ENCODE peak calls at places on chromosomes 6 and 20, in seven cellular contexts. N is tibial nerve, C is uterus, Y is left ventricle myocardium inferior, I is HCT116, K is A549, Q is OCI-LY7. T is an unnamed sample.

GRCh38 chr20:25178563-25179438 is 16.7 kb upstream of the ENTPD6 start:
- DNase-seq in K (peak; percentile 89), I (peak; percentile 61), C (peak; percentile 37), Y (no peak), Q (peak; percentile 37), N (peak; percentile 48), T (peak; percentile 74)

GRCh38 chr6:150514806-150515362 is 84.8 kb upstream of the PLEKHG1 start:
- DNase-seq in I (no peak), N (no peak), Y (no peak), Q (no peak), C (no peak), K (no peak), T (no peak)

GRCh38 chr6:12361042-12361765 is 71.0 kb downstream of the EDN1 start:
- DNase-seq in Y (no peak), K (no peak), Q (no peak), N (no peak), C (no peak), I (no peak), T (no peak)

GRCh38 chr6:35935469-35935868 is 14.6 kb upstream of the SRPK1 start:
- DNase-seq in N (no peak), Y (no peak), I (no peak), C (no peak), Q (no peak), K (no peak), T (no peak)

GRCh38 chr20:36248836-36249235 is 12.6 kb downstream of the AAR2 start:
- DNase-seq in C (no peak), Q (no peak), K (no peak), N (no peak), Y (no peak), I (no peak), T (no peak)

GRCh38 chr6:71419954-71420692 is 131.5 kb downstream of the OGFRL1 start:
- DNase-seq in K (no peak), Y (peak; percentile 72), Q (no peak), N (peak; percentile 8), C (peak; percentile 39), I (no peak), T (peak; percentile 82)

GRCh38 chr6:19754686-19755085 is 82.5 kb upstream of the ID4 start:
- DNase-seq in K (no peak), I (no peak), Q (no peak), Y (no peak), C (no peak), N (no peak), T (no peak)

GRCh38 chr6:165846123-165846966 is 183.3 kb upstream of the PDE10A start:
- DNase-seq in I (no peak), Q (no peak), K (no peak), N (no peak), Y (no peak), C (no peak), T (no peak)

GRCh38 chr6:49766762-49767161 is 20.3 kb downstream of the PGK2 start:
- DNase-seq in Y (no peak), N (no peak), Q (no peak), K (no peak), C (no peak), I (no peak), T (no peak)

GRCh38 chr6:87504440-87504839 is 31.7 kb downstream of the SLC35A1 start:
- DNase-seq in Y (no peak), Q (no peak), N (no peak), C (no peak), I (no peak), K (no peak), T (no peak)

GRCh38 chr20:22512911-22513489 is 71.4 kb downstream of the FOXA2 start:
- DNase-seq in C (no peak), I (no peak), K (no peak), Q (no peak), Y (no peak), N (no peak), T (no peak)

GRCh38 chr20:24462461-24463010 is 6.9 kb upstream of the SYNDIG1 start:
- DNase-seq in C (no peak), K (no peak), N (no peak), Q (no peak), Y (no peak), I (no peak), T (no peak)

GRCh38 chr6:170222498-170223471 is 68.1 kb downstream of the DLL1 start:
- DNase-seq in N (no peak), I (no peak), Q (no peak), K (no peak), C (peak; percentile 16), Y (no peak), T (peak; percentile 69)

GRCh38 chr20:17889226-17889625 is 79.4 kb downstream of the SNX5 start:
- DNase-seq in I (peak; percentile 15), K (no peak), N (no peak), C (no peak), Y (no peak), Q (no peak), T (no peak)

GRCh38 chr6:82408952-82409421 is 45.4 kb downstream of the TPBG start:
- DNase-seq in Y (no peak), Q (no peak), K (peak; percentile 35), I (no peak), N (no peak), C (no peak), T (no peak)

GRCh38 chr6:147205690-147206600 is 1.7 kb downstream of the STXBP5 start:
- DNase-seq in Q (no peak), C (no peak), I (no peak), N (no peak), K (no peak), Y (no peak), T (no peak)

GRCh38 chr6:32968093-32968769 is at the start of gene BRD2:
- DNase-seq in Y (peak; percentile 96), K (peak; percentile 69), C (peak; percentile 98), Q (peak; percentile 98), I (peak; percentile 93), N (peak; percentile 86), T (peak; percentile 98)

DNA sequence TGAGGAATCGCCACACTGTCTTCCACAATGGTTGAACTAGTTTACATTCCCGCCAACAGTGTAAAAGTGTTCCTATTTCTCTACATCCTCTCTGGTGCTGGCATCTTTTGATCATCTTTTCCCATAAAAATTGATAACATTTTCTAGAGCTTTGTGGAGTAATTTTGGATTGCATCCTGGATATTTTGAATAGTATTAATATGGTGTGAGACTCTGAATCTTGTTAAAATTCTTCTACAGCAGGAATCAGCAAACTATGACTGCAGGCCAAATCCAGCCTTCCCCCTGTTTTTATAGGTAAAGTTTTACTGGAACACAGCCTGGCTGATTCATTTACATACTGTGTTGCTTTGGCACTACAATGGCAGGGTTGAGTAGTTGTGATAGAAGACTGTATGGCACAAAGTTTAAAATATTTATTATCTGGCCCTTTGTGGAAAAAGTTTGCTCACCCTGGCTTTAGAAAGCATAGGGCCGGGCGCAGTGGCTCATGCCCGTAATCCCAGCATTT is 15.0 kb upstream of the RNF8 start:
- DNase-seq in Y (no peak), C (no peak), I (no peak), Q (no peak), K (no peak), N (no peak), T (no peak)
- H3K27ac ChIP-seq in Y (no peak overlapping the region), C (no peak overlapping the region), I (no peak overlapping the region), Q (no peak overlapping the region), K (no peak overlapping the region), N (no peak overlapping the region), T (no peak overlapping the region)

GRCh38 chr20:46637861-46638366 is 13.3 kb downstream of the SLC13A3 start:
- DNase-seq in Y (no peak), N (no peak), I (no peak), Q (no peak), K (no peak), C (no peak), T (no peak)

GRCh38 chr20:46638367-46639274 is 12.6 kb downstream of the SLC13A3 start:
- DNase-seq in C (no peak), Y (no peak), K (no peak), N (no peak), Q (no peak), I (no peak), T (no peak)

GRCh38 chr20:46640536-46641311 is 10.5 kb downstream of the SLC13A3 start:
- DNase-seq in C (no peak), N (no peak), I (no peak), Q (no peak), Y (no peak), K (no peak), T (no peak)

GRCh38 chr20:46640044-46640443 is 11.2 kb downstream of the SLC13A3 start:
- DNase-seq in C (no peak), K (no peak), Q (no peak), I (no peak), Y (no peak), N (no peak), T (no peak)

DNA sequence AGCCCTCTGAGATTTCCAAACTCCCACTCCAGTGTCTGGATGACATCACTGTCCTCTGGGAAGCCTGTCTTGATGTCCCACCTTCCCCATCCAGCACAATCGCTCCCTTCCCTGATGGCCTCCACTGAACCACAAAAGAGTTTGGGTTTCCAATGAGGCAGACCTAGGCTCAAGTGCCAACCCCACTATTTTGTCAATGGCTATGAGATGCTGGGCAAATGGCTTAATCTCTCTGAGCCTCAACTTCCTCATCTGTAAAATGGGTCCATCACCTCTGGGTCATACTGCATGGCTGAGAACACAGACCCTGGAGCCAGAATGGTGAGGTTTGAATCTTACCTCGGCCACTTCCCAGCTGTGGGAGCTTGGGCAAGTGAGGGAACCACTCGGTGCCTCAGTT is 11.7 kb downstream of the SLC13A3 start:
- DNase-seq in Y (no peak), C (no peak), Q (no peak), N (no peak), I (no peak), K (no peak), T (no peak)
- TF ChIP-seq CTCF in Y (no peak), C (no peak), Q (no peak), N (no peak), I (no peak), K (no peak), T (no peak)

DNA sequence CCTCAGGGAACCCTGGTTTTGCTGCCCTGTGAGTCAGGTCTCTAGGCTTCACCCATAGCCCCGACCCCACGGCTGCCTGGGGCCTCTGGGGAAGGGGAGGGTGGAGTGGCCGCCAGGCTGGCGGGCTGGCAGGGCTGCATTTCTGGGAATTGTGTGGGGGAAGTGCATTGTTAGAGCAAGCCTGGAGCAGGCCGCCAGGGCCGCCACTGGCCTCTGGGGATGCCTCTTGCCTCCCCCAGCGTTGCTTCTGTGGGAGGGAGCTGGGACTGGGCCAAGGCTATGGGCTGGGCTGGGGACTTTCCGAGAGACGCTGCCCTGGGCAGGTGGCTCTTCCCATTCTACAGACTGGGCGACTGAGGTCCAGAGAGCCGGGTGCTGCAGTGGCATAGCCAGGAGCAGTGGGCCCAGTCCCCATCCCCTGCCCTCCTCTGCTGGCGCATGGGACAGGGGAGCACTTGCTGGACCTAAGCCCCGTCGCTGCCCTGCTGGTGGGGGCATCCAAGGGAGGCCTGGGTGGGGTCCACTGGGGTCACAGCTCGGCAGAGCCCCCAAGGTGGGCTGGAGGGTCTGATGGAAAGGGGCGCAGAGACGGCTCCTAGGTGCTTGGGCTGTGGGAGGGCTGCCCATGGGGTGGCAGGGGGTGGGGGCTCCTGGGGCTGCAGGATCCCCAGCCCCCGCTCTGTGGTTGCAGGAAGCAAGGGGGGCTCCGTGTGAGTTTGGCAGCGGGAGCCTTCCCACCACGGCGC is 6.6 kb upstream of the SOX18 start:
- DNase-seq in N (no peak), Q (no peak), Y (peak; percentile 75), I (no peak), C (no peak), K (no peak), T (no peak)
- H3K27ac ChIP-seq in N (peak overlapping the region; percentile 71), Q (no peak overlapping the region), Y (peak overlapping the region; percentile 94), I (no peak overlapping the region), C (peak overlapping the region; percentile 55), K (peak overlapping the region; percentile 31), T (peak overlapping the region; percentile 75)

DNA sequence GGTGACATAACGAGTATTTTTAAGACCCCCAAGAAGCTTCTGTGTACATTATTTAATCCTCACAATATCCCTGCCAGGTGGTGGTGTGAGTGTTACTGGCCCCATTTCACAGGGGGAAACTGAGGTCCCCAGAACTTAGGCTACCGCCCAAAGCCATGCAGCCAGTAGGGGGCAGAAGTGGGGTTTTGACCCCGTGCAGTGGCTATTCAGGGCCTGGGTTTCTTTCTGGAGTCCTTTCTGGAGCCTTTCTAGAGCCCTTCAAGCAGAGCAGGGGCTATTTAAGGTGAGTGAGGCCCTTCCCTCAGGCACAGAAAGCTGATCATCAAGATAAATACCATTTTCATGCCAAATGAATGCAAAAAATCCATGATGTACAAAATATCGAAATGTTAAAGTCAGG is 59.0 kb downstream of the CTCFL start:
- DNase-seq in C (no peak), I (no peak), Q (peak; percentile 37), Y (no peak), N (no peak), K (no peak), T (no peak)
- TF ChIP-seq CTCF in C (no peak), I (peak; percentile 4), Q (peak; percentile 86), Y (no peak), N (no peak), K (no peak), T (peak; percentile 10)

T was measured in upper lobe of right lung.